ENCODE peak calls at places on chromosome 15, in four cellular contexts. M, P, X and S are unnamed samples.

GRCh38 chr15:99165956-99166689 is 61.2 kb downstream of the SYNM start:
- DNase-seq in M (no peak), P (no peak), X (no peak), S (no peak)

GRCh38 chr15:74573987-74574386 is 33.0 kb downstream of the ARID3B start:
- DNase-seq in M (no peak), P (no peak), X (no peak), S (no peak)

GRCh38 chr15:41797194-41797593 is 22.9 kb downstream of the MAPKBP1 start:
- DNase-seq in M (no peak), P (no peak), X (no peak), S (no peak)

GRCh38 chr15:91196768-91197167 is 96.7 kb downstream of the SV2B start:
- DNase-seq in M (no peak), P (no peak), X (no peak), S (no peak)

GRCh38 chr15:41796457-41796856 is 22.2 kb downstream of the MAPKBP1 start:
- DNase-seq in M (no peak), P (no peak), X (no peak), S (no peak)

GRCh38 chr15:53978248-53978906 is at the start of gene UNC13C:
- DNase-seq in M (no peak), P (no peak), X (peak), S (no peak)

GRCh38 chr15:101554115-101554915 is 64.8 kb upstream of the PCSK6 start:
- DNase-seq in M (no peak), P (no peak), X (no peak), S (no peak)

GRCh38 chr15:49235446-49236207 is 65.6 kb downstream of the GALK2 start:
- DNase-seq in M (peak), P (no peak), X (no peak), S (peak)

GRCh38 chr15:96268421-96269204 is 61.9 kb upstream of the NR2F2 start:
- DNase-seq in M (peak), P (no peak), X (no peak), S (no peak)

GRCh38 chr15:39580630-39581500 is at the start of gene THBS1:
- DNase-seq in M (peak), P (peak), X (peak), S (peak)